ENCODE peak calls at places on chromosome 2, in four cellular contexts. One of them, this sample, is unnamed.

GRCh38 chr2:46318579-46319460 is 21.6 kb downstream of the EPAS1 start:
- DNase-seq in stimulated activated CD4-positive, alpha-beta T cell treated with anti-CD3 and anti-CD28 coated beads, Interleukin-1b, Interleukin-23, amount 100 ng/mL, for 4 hours: no peak
- DNase-seq in small intestine: no peak
- DNase-seq in NCI-H345: no peak
- DNase-seq in this sample: no peak

GRCh38 chr2:207260021-207260420 is 94.3 kb upstream of the KLF7 start:
- DNase-seq in stimulated activated CD4-positive, alpha-beta T cell treated with anti-CD3 and anti-CD28 coated beads, Interleukin-1b, Interleukin-23, amount 100 ng/mL, for 4 hours: no peak
- DNase-seq in small intestine: no peak
- DNase-seq in NCI-H345: no peak
- DNase-seq in this sample: no peak

GRCh38 chr2:239710953-239711861 is 310.4 kb upstream of the HDAC4 start:
- DNase-seq in stimulated activated CD4-positive, alpha-beta T cell treated with anti-CD3 and anti-CD28 coated beads, Interleukin-1b, Interleukin-23, amount 100 ng/mL, for 4 hours: no peak
- DNase-seq in small intestine: no peak
- DNase-seq in NCI-H345: no peak
- DNase-seq in this sample: no peak

GRCh38 chr2:205047273-205047839 is 502.1 kb downstream of the PARD3B start:
- DNase-seq in stimulated activated CD4-positive, alpha-beta T cell treated with anti-CD3 and anti-CD28 coated beads, Interleukin-1b, Interleukin-23, amount 100 ng/mL, for 4 hours: no peak
- DNase-seq in small intestine: no peak
- DNase-seq in NCI-H345: peak
- DNase-seq in this sample: no peak

GRCh38 chr2:101622210-101622609 is 75.3 kb upstream of the MAP4K4 start:
- DNase-seq in stimulated activated CD4-positive, alpha-beta T cell treated with anti-CD3 and anti-CD28 coated beads, Interleukin-1b, Interleukin-23, amount 100 ng/mL, for 4 hours: no peak
- DNase-seq in small intestine: no peak
- DNase-seq in NCI-H345: no peak
- DNase-seq in this sample: no peak

GRCh38 chr2:130842770-130843169 is 6.1 kb downstream of the ARHGEF4 start:
- DNase-seq in stimulated activated CD4-positive, alpha-beta T cell treated with anti-CD3 and anti-CD28 coated beads, Interleukin-1b, Interleukin-23, amount 100 ng/mL, for 4 hours: no peak
- DNase-seq in small intestine: no peak
- DNase-seq in NCI-H345: no peak
- DNase-seq in this sample: no peak

GRCh38 chr2:237720962-237721361 is 77.6 kb upstream of the RBM44 start:
- DNase-seq in stimulated activated CD4-positive, alpha-beta T cell treated with anti-CD3 and anti-CD28 coated beads, Interleukin-1b, Interleukin-23, amount 100 ng/mL, for 4 hours: no peak
- DNase-seq in small intestine: peak
- DNase-seq in NCI-H345: no peak
- DNase-seq in this sample: no peak

GRCh38 chr2:220162320-220162719 is 534.9 kb downstream of the SLC4A3 start:
- DNase-seq in stimulated activated CD4-positive, alpha-beta T cell treated with anti-CD3 and anti-CD28 coated beads, Interleukin-1b, Interleukin-23, amount 100 ng/mL, for 4 hours: no peak
- DNase-seq in small intestine: no peak
- DNase-seq in NCI-H345: no peak
- DNase-seq in this sample: no peak

GRCh38 chr2:241379481-241380480 is 23.7 kb downstream of the FARP2 start:
- DNase-seq in stimulated activated CD4-positive, alpha-beta T cell treated with anti-CD3 and anti-CD28 coated beads, Interleukin-1b, Interleukin-23, amount 100 ng/mL, for 4 hours: no peak
- DNase-seq in small intestine: no peak
- DNase-seq in NCI-H345: no peak
- DNase-seq in this sample: no peak